ENCODE peak calls at places on chromosomes 16 and 17, in four cellular contexts. S is ovary, C is suprapubic skin, P is tibial nerve. E is an unnamed sample. For H3K4me1, the result is how much of the 10 kb centered on the place peaks cover.

GRCh38 chr17:82583720-82584234 is 64.2 kb downstream of the FOXK2 start:
- DNase-seq in S (no peak), C (no peak), P (no peak), E (no peak)

GRCh38 chr16:73126453-73126853 is 78.5 kb upstream of the ZFHX3 start:
- DNase-seq in S (no peak), C (no peak), P (peak), E (no peak)

GRCh38 chr17:59762022-59762825 is 54.8 kb downstream of the VMP1 start:
- DNase-seq in S (no peak), C (no peak), P (no peak), E (no peak)

GRCh38 chr16:87375426-87376135 is 8.0 kb downstream of the FBXO31 start:
- DNase-seq in S (no peak), C (no peak), P (no peak), E (no peak)

GRCh38 chr16:79768594-79768993 is 168.1 kb upstream of the MAF start:
- DNase-seq in S (no peak), C (no peak), P (peak), E (peak)

GRCh38 chr16:51388516-51388951 is 237.5 kb upstream of the SALL1 start:
- DNase-seq in S (no peak), C (no peak), P (no peak), E (no peak)

GRCh38 chr17:80833952-80834895 is 157.4 kb upstream of the CHMP6 start:
- DNase-seq in S (peak), C (peak), P (peak), E (no peak)

GRCh38 chr17:2485543-2485942 is 26.1 kb downstream of the METTL16 start:
- DNase-seq in S (no peak), C (no peak), P (no peak), E (no peak)

GRCh38 chr16:69563605-69564580 is 1.9 kb upstream of the NFAT5 start:
- DNase-seq in S (no peak), C (no peak), P (no peak), E (no peak)

GRCh38 chr17:81537343-81537855 is 9.2 kb downstream of the FSCN2 start:
- DNase-seq in S (no peak), C (no peak), P (no peak), E (peak)

GRCh38 chr17:37694734-37695133 is 50.1 kb downstream of the HNF1B start:
- DNase-seq in S (no peak), C (no peak), P (no peak), E (no peak)

GRCh38 chr17:7025240-7025639 is 2.4 kb downstream of the BCL6B start:
- DNase-seq in S (no peak), C (no peak), P (no peak), E (no peak)

GRCh38 chr17:55324296-55324978 is 59.7 kb downstream of the HLF start:
- DNase-seq in S (no peak), C (no peak), P (no peak), E (no peak)

GRCh38 chr17:78526231-78527025 is 50.8 kb downstream of the DNAH17 start:
- DNase-seq in S (no peak), C (no peak), P (no peak), E (no peak)

GRCh38 chr16:54431041-54431996 is 144.7 kb upstream of the IRX3 start:
- DNase-seq in S (no peak), C (no peak), P (no peak), E (no peak)

GRCh38 chr16:83925957-83926725 is 26.9 kb upstream of the OSGIN1 start:
- DNase-seq in S (no peak), C (no peak), P (no peak), E (no peak)

GRCh38 chr16:3029499-3030127 is 5.8 kb downstream of the THOC6 start:
- DNase-seq in S (no peak), C (no peak), P (no peak), E (no peak)

GRCh38 chr17:58402047-58402446 is 15.3 kb downstream of the RNF43 start:
- DNase-seq in S (no peak), C (no peak), P (no peak), E (no peak)

GRCh38 chr16:70737377-70738082 is 51.7 kb upstream of the MTSS2 start:
- DNase-seq in S (peak), C (peak), P (peak), E (peak)

GRCh38 chr16:88375236-88376052 is 7.3 kb upstream of the ZNF469 start:
- DNase-seq in S (no peak), C (no peak), P (no peak), E (no peak)

GRCh38 chr16:89052824-89053724 is 40.6 kb upstream of the ACSF3 start:
- DNase-seq in S (no peak), C (no peak), P (no peak), E (peak)

GRCh38 chr16:2250652-2251280 is 621 bp downstream of the ECI1 start:
- DNase-seq in S (no peak), C (no peak), P (no peak), E (peak)

GRCh38 chr17:39235555-39236221 is 9.9 kb upstream of the STAC2 start:
- DNase-seq in S (no peak), C (no peak), P (no peak), E (peak)

GRCh38 chr16:69179255-69180010 is 7.5 kb upstream of the SNTB2 start:
- DNase-seq in S (peak), C (peak), P (peak), E (peak)

GRCh38 chr17:48578616-48579560 is 738 bp upstream of the HOXB4 start:
- DNase-seq in S (no peak), C (no peak), P (no peak), E (no peak)

GRCh38 chr17:34300652-34301390 is 15.3 kb downstream of the CCL11 start:
- DNase-seq in S (no peak), C (no peak), P (no peak), E (no peak)

GRCh38 chr17:48791128-48792032 is 25.6 kb downstream of the TTLL6 start:
- DNase-seq in S (peak), C (peak), P (peak), E (peak)

GRCh38 chr16:77962689-77963088 is 59.7 kb upstream of the CLEC3A start:
- DNase-seq in S (no peak), C (no peak), P (no peak), E (no peak)

GRCh38 chr17:13626703-13627102 is 25.0 kb upstream of the HS3ST3A1 start:
- DNase-seq in S (no peak), C (no peak), P (no peak), E (no peak)

GRCh38 chr17:49521521-49522185 is 26.6 kb downstream of the NGFR start:
- DNase-seq in S (no peak), C (peak), P (no peak), E (no peak)

GRCh38 chr16:25988089-25988488 is 296.3 kb downstream of the HS3ST4 start:
- DNase-seq in S (no peak), C (no peak), P (no peak), E (no peak)

GRCh38 chr16:10828851-10829331 is 10.3 kb upstream of the TVP23A start:
- DNase-seq in S (peak), C (peak), P (peak), E (peak)

GRCh38 chr16:3950343-3951193 is 70.1 kb upstream of the CREBBP start:
- DNase-seq in S (peak), C (peak), P (peak), E (peak)

GRCh38 chr17:71502443-71502842 is 618.4 kb upstream of the SOX9 start:
- DNase-seq in S (no peak), C (no peak), P (no peak), E (no peak)

GRCh38 chr16:70602831-70603230 is 43.5 kb upstream of the IL34 start:
- DNase-seq in S (no peak), C (no peak), P (no peak), E (no peak)

GRCh38 chr17:31318298-31319190 is 2.9 kb downstream of the EVI2A start:
- DNase-seq in S (peak), C (no peak), P (peak), E (peak)

GRCh38 chr17:83152745-83153611 is 73.6 kb downstream of the METRNL start:
- DNase-seq in S (no peak), C (no peak), P (peak), E (peak)

DNA sequence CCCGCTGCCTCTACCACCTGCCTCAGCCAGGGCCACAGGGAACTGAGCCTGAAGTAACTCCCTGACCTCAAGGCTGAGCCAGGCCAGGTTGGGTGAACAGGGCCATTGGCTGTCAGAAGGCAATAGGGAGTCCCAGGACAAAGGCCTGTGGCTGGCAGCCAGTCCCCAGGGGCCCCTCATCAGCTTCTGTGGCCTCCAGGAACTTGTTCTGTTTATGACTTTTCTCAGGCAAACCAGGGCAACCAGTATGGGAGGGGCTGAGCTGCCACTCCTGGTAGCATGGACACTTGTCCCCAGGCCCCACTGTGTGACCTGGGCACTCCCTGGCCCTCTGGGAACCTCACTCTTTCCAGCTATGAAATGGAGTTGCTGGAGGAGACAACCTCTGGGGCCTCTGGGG is 40.1 kb downstream of the CPNE2 start:
- DNase-seq in S (no peak), C (no peak), P (no peak), E (peak)
- H3K4me1 ChIP-seq in S (under half), C (under half), P (under half), E (under half)

DNA sequence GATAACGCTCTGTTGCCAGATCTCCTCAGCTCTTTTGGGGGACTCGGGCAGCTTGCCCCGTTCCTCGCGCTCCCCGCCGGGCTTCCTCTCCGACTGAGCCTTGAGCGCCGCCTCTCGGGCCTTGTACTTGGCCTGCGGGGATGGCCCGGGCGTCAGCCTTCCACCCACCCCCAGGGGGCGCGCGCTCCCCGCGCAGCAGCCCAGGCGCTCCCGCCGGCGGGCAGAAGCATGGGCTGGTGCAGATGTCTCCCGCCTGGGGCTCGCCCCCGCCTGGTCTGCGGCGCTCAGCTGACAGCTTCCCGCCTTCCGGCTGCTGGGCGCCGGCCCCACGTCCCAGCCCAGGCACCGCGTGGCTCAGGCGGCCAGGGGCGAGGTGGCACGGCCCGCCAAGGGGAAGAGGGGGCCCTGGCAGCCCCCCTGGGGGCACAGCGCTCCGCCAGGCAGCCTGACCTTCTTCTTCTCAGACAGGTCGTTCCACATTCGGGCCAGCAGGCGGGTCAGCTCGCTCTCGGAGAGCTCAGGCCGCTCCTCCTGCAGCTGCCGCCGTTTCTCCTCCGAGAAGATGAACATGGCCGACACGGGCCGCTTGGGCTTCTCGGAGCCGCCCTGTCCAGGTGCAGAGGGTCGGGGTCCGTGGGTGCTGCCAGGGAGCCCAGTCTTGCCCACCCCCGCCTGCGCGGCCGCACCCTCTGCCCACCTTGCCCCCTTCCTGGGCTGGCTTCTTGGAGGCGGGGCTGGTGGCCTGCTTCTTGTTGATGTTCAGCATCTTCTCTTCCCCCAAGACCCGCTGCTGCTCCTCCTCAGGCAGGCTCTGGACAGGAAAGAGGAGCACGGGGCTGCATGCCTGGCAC is 8.9 kb downstream of the UBTF start:
- DNase-seq in S (peak), C (peak), P (peak), E (peak)
- TF ChIP-seq CTCF in S (peak), C (peak), P (peak), E (peak)

GRCh38 chr16:22924492-22924891 is 110.5 kb downstream of the HS3ST2 start:
- DNase-seq in S (no peak), C (no peak), P (no peak), E (no peak)
- TF ChIP-seq EP300 in S (no peak), C (no peak), P (no peak), E (no peak)

DNA sequence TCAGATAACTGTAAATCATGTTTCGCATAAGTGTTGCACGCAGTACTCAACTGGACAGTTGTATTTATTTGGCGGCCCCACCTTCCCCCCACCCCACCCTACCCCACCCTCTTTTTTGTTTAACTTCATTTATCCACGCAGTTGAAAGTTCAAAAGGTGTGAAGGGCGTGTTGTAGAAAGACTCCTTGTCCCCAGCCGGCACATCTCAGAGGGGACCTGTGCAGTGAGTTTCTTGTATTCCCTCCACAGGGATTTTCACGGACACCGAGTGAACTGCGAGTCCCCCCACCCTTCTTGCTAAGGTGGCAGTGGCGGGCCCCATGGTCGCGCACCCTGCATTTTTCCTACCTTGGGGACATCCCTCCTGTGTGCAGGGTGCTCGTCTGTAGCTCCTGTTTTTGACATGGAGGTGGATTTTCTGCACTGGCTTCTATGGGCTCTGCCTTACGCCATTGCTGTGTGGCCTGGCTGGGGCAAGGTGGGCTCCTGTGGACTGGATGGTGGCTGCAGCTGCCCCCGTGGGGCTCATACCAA is 36.2 kb downstream of the ADCY7 start:
- DNase-seq in S (peak), C (peak), P (no peak), E (no peak)
- H3K4me1 ChIP-seq in S (under half), C (under half), P (under half), E (under half)

DNA sequence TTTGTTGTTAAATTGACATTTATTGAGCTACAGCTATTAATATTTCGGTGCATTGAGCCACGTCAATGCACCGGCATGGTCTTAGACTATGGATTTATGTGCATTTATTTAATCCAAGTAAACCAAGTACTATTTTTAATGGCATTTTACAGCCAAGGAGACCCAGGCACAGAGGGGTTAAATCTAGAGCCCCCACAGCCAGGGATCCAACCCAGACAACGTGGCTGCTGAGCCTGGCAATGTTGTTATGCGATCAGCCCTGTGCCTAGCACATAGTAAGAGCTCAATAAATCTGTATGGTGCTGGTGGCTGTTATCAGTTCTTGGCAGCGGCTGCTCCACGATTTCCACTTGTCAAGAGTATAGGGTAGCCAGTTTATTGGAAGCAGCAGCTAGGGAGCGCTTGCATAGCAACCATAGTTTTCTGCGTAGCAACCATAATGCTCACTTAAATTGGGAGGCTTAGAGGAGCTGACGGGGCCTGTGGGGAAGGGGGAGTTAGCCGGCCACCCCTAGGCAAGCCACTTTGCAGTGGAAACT is 541 bp upstream of the RBBP6 start:
- DNase-seq in S (no peak), C (no peak), P (no peak), E (no peak)
- TF ChIP-seq CTCF in S (no peak), C (no peak), P (no peak), E (no peak)

DNA sequence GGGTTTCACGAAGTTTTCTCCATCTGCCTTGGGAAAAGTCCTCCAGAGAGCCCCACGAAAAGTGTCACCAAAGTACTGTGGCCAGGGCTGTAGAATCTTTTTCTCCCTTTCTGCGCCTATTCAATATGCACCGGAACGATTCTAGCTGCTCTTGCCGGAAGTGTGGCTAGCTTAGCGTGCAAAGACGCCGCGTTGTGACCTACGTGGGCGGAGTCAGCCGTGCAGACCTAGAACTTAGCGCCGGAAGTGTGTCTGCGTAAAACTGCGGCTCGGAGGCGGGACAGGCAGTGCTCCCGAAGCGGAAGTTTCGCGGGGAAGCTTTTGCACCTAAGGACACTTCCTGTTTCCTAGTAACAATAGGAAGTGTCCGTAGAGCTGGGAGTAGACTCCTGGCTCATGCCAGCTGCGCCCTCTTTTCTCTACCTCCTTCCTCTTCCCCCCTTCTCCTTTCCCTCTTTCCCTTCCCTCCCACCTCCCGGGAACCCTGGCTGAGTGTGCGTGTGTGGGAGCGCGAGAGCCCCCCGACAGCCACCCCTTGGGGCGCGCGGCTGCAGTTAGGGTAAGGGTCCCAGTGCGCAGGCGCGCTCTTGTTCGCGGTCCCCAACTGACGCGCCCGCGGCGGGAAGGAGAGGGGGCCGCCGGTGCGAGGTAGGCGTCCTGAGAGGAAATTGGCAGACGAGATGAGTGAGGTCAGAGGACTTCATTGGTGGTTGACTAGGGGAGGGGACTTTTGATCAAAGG is at the start of the genes ZNF646 and ZNF668:
- DNase-seq in S (peak), C (peak), P (peak), E (peak)
- TF ChIP-seq EP300 in S (no peak), C (no peak), P (peak), E (no peak)